ENCODE peak calls at places on chromosome X, in seven cellular contexts. One of them, this sample, is unnamed.

GRCh38 chrX:7617994-7618393 is 225.0 kb upstream of the VCX start:
- DNase-seq in endothelial cell of umbilical vein: no peak
- DNase-seq in GM12865: no peak
- DNase-seq in transverse colon: no peak
- DNase-seq in heart left ventricle: no peak
- DNase-seq in WTC11: no peak
- DNase-seq in tibial nerve: no peak
- DNase-seq in this sample: no peak

GRCh38 chrX:132631579-132632232 is 142.9 kb upstream of the MBNL3 start:
- DNase-seq in WTC11: no peak
- DNase-seq in tibial nerve: no peak
- DNase-seq in transverse colon: no peak
- DNase-seq in endothelial cell of umbilical vein: peak; percentile 33
- DNase-seq in GM12865: peak; percentile 23
- DNase-seq in heart left ventricle: no peak
- DNase-seq in this sample: peak; percentile 15

GRCh38 chrX:30751497-30751896 is 98.3 kb downstream of the GK start:
- DNase-seq in WTC11: no peak
- DNase-seq in GM12865: no peak
- DNase-seq in tibial nerve: no peak
- DNase-seq in heart left ventricle: no peak
- DNase-seq in transverse colon: no peak
- DNase-seq in endothelial cell of umbilical vein: no peak
- DNase-seq in this sample: no peak

GRCh38 chrX:39012561-39013209 is 211.4 kb downstream of the MID1IP1 start:
- DNase-seq in heart left ventricle: no peak
- DNase-seq in GM12865: no peak
- DNase-seq in transverse colon: no peak
- DNase-seq in tibial nerve: no peak
- DNase-seq in endothelial cell of umbilical vein: no peak
- DNase-seq in WTC11: no peak
- DNase-seq in this sample: no peak

GRCh38 chrX:316351-317325 is 2.0 kb downstream of the GTPBP6 start:
- DNase-seq in heart left ventricle: peak; percentile 18
- DNase-seq in transverse colon: peak; percentile 19
- DNase-seq in GM12865: no peak
- DNase-seq in tibial nerve: no peak
- DNase-seq in endothelial cell of umbilical vein: no peak
- DNase-seq in WTC11: no peak
- DNase-seq in this sample: no peak

GRCh38 chrX:819684-820083 is 189.1 kb downstream of the SHOX start:
- DNase-seq in tibial nerve: no peak
- DNase-seq in endothelial cell of umbilical vein: no peak
- DNase-seq in heart left ventricle: no peak
- DNase-seq in transverse colon: no peak
- DNase-seq in GM12865: no peak
- DNase-seq in WTC11: no peak
- DNase-seq in this sample: no peak

GRCh38 chrX:70313503-70313902 is 23.6 kb downstream of the KIF4A start:
- DNase-seq in endothelial cell of umbilical vein: no peak
- DNase-seq in tibial nerve: no peak
- DNase-seq in heart left ventricle: no peak
- DNase-seq in GM12865: no peak
- DNase-seq in WTC11: no peak
- DNase-seq in transverse colon: no peak
- DNase-seq in this sample: no peak

GRCh38 chrX:130197464-130197863 is 25.7 kb downstream of the RAB33A start:
- DNase-seq in heart left ventricle: no peak
- DNase-seq in endothelial cell of umbilical vein: no peak
- DNase-seq in GM12865: no peak
- DNase-seq in WTC11: no peak
- DNase-seq in tibial nerve: no peak
- DNase-seq in transverse colon: no peak
- DNase-seq in this sample: no peak

GRCh38 chrX:130715299-130715698 is 187.7 kb downstream of the ENOX2 start:
- DNase-seq in WTC11: no peak
- DNase-seq in endothelial cell of umbilical vein: no peak
- DNase-seq in heart left ventricle: no peak
- DNase-seq in tibial nerve: no peak
- DNase-seq in GM12865: no peak
- DNase-seq in transverse colon: no peak
- DNase-seq in this sample: no peak

GRCh38 chrX:15856580-15856979 is 2.0 kb upstream of the AP1S2 start:
- DNase-seq in heart left ventricle: no peak
- DNase-seq in transverse colon: no peak
- DNase-seq in endothelial cell of umbilical vein: no peak
- DNase-seq in tibial nerve: no peak
- DNase-seq in WTC11: no peak
- DNase-seq in GM12865: no peak
- DNase-seq in this sample: no peak
- TF ChIP-seq CTCF in heart left ventricle: no peak
- TF ChIP-seq CTCF in transverse colon: no peak
- TF ChIP-seq CTCF in endothelial cell of umbilical vein: no peak
- TF ChIP-seq CTCF in tibial nerve: no peak
- TF ChIP-seq CTCF in WTC11: no peak
- TF ChIP-seq CTCF in GM12865: no peak
- TF ChIP-seq CTCF in this sample: no peak

DNA sequence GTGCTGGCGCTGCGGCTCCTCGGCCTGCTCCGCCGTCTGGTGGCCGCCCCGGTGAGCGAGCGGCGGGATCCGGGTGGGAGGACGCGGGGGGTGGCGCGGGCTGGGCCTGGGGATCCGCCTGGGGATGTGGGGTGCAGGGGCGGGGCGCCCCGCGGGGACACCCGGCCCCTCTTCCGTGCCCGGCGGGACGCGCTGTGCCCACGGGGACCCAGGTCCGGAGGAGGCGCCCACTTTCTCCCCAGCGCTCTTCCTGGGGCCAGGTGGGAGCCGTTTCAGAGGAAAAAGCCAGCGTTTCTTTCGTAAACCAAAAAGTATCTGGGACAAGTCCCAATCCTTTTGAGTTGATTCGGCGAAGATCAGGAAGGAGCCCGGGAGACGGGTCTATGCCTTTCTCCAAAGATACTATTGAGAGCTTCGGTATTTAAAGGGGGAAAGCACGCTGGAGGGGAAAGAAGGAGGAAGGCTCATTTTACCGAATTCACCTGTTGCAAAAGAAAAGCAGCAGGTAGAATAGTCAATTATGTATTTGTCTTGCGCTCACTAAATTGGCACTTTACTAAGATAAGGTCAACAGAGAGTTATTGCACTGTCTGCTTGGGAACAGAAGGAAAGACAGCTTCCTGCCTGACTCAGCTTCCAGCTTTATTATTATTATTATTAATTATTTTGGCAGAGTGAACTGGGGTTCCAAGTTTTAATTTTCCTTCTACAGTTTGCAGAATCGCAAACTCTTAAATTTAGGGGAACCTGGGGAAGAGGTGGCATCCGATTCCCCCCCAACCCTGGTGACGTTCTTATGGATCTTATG is 81.5 kb upstream of the CD99 start:
- DNase-seq in heart left ventricle: peak; percentile 13
- DNase-seq in endothelial cell of umbilical vein: peak; percentile 58
- DNase-seq in WTC11: no peak
- DNase-seq in GM12865: no peak
- DNase-seq in transverse colon: no peak
- DNase-seq in tibial nerve: no peak
- DNase-seq in this sample: no peak
- TF ChIP-seq CTCF in heart left ventricle: peak; percentile 13
- TF ChIP-seq CTCF in endothelial cell of umbilical vein: no peak
- TF ChIP-seq CTCF in WTC11: no peak
- TF ChIP-seq CTCF in GM12865: no peak
- TF ChIP-seq CTCF in transverse colon: no peak
- TF ChIP-seq CTCF in tibial nerve: peak; percentile 18
- TF ChIP-seq CTCF in this sample: peak; percentile 19

GRCh38 chrX:100636321-100636991 is at the start of gene TSPAN6:
- DNase-seq in GM12865: peak; percentile 53
- DNase-seq in endothelial cell of umbilical vein: peak; percentile 84
- DNase-seq in WTC11: peak; percentile 78
- DNase-seq in tibial nerve: peak; percentile 49
- DNase-seq in heart left ventricle: peak; percentile 77
- DNase-seq in transverse colon: peak; percentile 84
- DNase-seq in this sample: peak; percentile 64
- TF ChIP-seq CTCF in GM12865: no peak
- TF ChIP-seq CTCF in endothelial cell of umbilical vein: peak; percentile 41
- TF ChIP-seq CTCF in WTC11: no peak
- TF ChIP-seq CTCF in tibial nerve: peak; percentile 56
- TF ChIP-seq CTCF in heart left ventricle: peak; percentile 57
- TF ChIP-seq CTCF in transverse colon: peak; percentile 43
- TF ChIP-seq CTCF in this sample: peak; percentile 25

GRCh38 chrX:138191998-138192397 is 519.5 kb downstream of the FGF13 start:
- DNase-seq in transverse colon: no peak
- DNase-seq in tibial nerve: no peak
- DNase-seq in GM12865: peak; percentile 18
- DNase-seq in heart left ventricle: no peak
- DNase-seq in WTC11: peak; percentile 40
- DNase-seq in endothelial cell of umbilical vein: no peak
- DNase-seq in this sample: no peak
- TF ChIP-seq CTCF in transverse colon: no peak
- TF ChIP-seq CTCF in tibial nerve: no peak
- TF ChIP-seq CTCF in GM12865: no peak
- TF ChIP-seq CTCF in heart left ventricle: peak; percentile 33
- TF ChIP-seq CTCF in WTC11: peak; percentile 49
- TF ChIP-seq CTCF in endothelial cell of umbilical vein: no peak
- TF ChIP-seq CTCF in this sample: peak; percentile 24